ENCODE peak calls at places on chromosomes 16 and 17, in five cellular contexts. S, J, A, Q and L are unnamed samples.

GRCh38 chr16:4369006-4369766 is 2.5 kb upstream of the VASN start:
- DNase-seq in S (no peak), J (peak), A (peak), Q (peak), L (no peak)

GRCh38 chr17:82754297-82755208 is 2.7 kb downstream of the TBCD start:
- DNase-seq in S (no peak), J (no peak), A (no peak), Q (peak), L (no peak)

GRCh38 chr17:64177346-64178010 is 47.5 kb upstream of the ERN1 start:
- DNase-seq in S (no peak), J (no peak), A (no peak), Q (no peak), L (no peak)

GRCh38 chr17:81295678-81296381 is 723 bp upstream of the SLC38A10 start:
- DNase-seq in S (peak), J (peak), A (peak), Q (peak), L (peak)

GRCh38 chr16:84643180-84643583 is 5.1 kb upstream of the KLHL36 start:
- DNase-seq in S (no peak), J (peak), A (peak), Q (peak), L (no peak)

GRCh38 chr16:84308120-84308519 is 13.4 kb downstream of the WFDC1 start:
- DNase-seq in S (no peak), J (peak), A (peak), Q (peak), L (no peak)

GRCh38 chr16:715448-716249 is 731 bp downstream of the METRN start:
- DNase-seq in S (no peak), J (no peak), A (no peak), Q (peak), L (no peak)

GRCh38 chr17:43438626-43439529 is 40.1 kb downstream of the ARL4D start:
- DNase-seq in S (no peak), J (no peak), A (no peak), Q (no peak), L (no peak)

GRCh38 chr17:6323626-6324356 is 111.1 kb downstream of the AIPL1 start:
- DNase-seq in S (no peak), J (no peak), A (no peak), Q (no peak), L (no peak)

GRCh38 chr16:67260426-67261063 is 11.8 kb downstream of the SLC9A5 start:
- DNase-seq in S (peak), J (peak), A (peak), Q (peak), L (no peak)

GRCh38 chr17:29918922-29919856 is 10.8 kb downstream of the SSH2 start:
- DNase-seq in S (no peak), J (no peak), A (no peak), Q (no peak), L (no peak)

GRCh38 chr17:7436556-7437368 is 1.5 kb downstream of the TMEM102 start:
- DNase-seq in S (peak), J (peak), A (peak), Q (peak), L (peak)

GRCh38 chr17:44144966-44145739 is 3.4 kb downstream of the HROB start:
- DNase-seq in S (no peak), J (no peak), A (no peak), Q (no peak), L (no peak)

GRCh38 chr16:65154321-65154720 is 32.5 kb upstream of the CDH11 start:
- DNase-seq in S (no peak), J (no peak), A (no peak), Q (no peak), L (no peak)

GRCh38 chr16:10988164-10988803 is 43.9 kb downstream of the CLEC16A start:
- DNase-seq in S (peak), J (no peak), A (no peak), Q (no peak), L (no peak)

GRCh38 chr16:54673353-54673752 is 257.3 kb upstream of the IRX5 start:
- DNase-seq in S (no peak), J (no peak), A (no peak), Q (no peak), L (no peak)

GRCh38 chr17:1089915-1090314 is 89.9 kb downstream of the ABR start:
- DNase-seq in S (no peak), J (peak), A (no peak), Q (no peak), L (no peak)

GRCh38 chr17:77313831-77314230 is 173.1 kb downstream of the SEC14L1 start:
- DNase-seq in S (no peak), J (no peak), A (no peak), Q (no peak), L (no peak)

GRCh38 chr17:82667668-82668000 is 19.4 kb upstream of the WDR45B start:
- DNase-seq in S (no peak), J (no peak), A (no peak), Q (no peak), L (no peak)

GRCh38 chr16:88541831-88542230 is 28.4 kb upstream of the ZC3H18 start:
- DNase-seq in S (no peak), J (no peak), A (no peak), Q (no peak), L (no peak)

GRCh38 chr17:57375770-57376181 is 119.5 kb downstream of the MSI2 start:
- DNase-seq in S (no peak), J (no peak), A (no peak), Q (no peak), L (no peak)

GRCh38 chr16:20734056-20734455 is 7.6 kb downstream of the THUMPD1 start:
- DNase-seq in S (no peak), J (no peak), A (no peak), Q (no peak), L (no peak)

GRCh38 chr17:67246648-67247415 is 1.8 kb upstream of the HELZ start:
- DNase-seq in S (peak), J (peak), A (no peak), Q (peak), L (no peak)

GRCh38 chr17:81888105-81888987 is 3.0 kb downstream of the ALYREF start:
- DNase-seq in S (no peak), J (no peak), A (no peak), Q (no peak), L (no peak)

GRCh38 chr16:24540575-24541240 is 1.3 kb downstream of the RBBP6 start:
- DNase-seq in S (peak), J (no peak), A (no peak), Q (no peak), L (no peak)